ENCODE peak calls at places on chromosomes 13 and 19, in ten cellular contexts. One of them, this sample, is unnamed.

GRCh38 chr13:76148926-76149325 is 512.8 kb downstream of the LMO7 start:
- DNase-seq in WERI-Rb-1: no peak
- DNase-seq in right lobe of liver: no peak
- DNase-seq in endothelial cell: no peak
- DNase-seq in choroid plexus epithelial cell: peak; percentile 52
- DNase-seq in uterus: no peak
- DNase-seq in upper lobe of left lung: no peak
- DNase-seq in ascending aorta: no peak
- DNase-seq in kidney epithelial cell: peak; percentile 45
- DNase-seq in AG09319: peak; percentile 36
- DNase-seq in this sample: no peak

GRCh38 chr13:102376314-102376713 is 25.5 kb downstream of the FGF14 start:
- DNase-seq in uterus: no peak
- DNase-seq in kidney epithelial cell: no peak
- DNase-seq in WERI-Rb-1: no peak
- DNase-seq in ascending aorta: no peak
- DNase-seq in endothelial cell: no peak
- DNase-seq in choroid plexus epithelial cell: no peak
- DNase-seq in upper lobe of left lung: no peak
- DNase-seq in right lobe of liver: no peak
- DNase-seq in AG09319: no peak
- DNase-seq in this sample: no peak

GRCh38 chr19:51125421-51126075 is 842 bp downstream of the SIGLEC9 start:
- DNase-seq in AG09319: no peak
- DNase-seq in ascending aorta: no peak
- DNase-seq in WERI-Rb-1: no peak
- DNase-seq in endothelial cell: no peak
- DNase-seq in choroid plexus epithelial cell: no peak
- DNase-seq in upper lobe of left lung: peak; percentile 17
- DNase-seq in kidney epithelial cell: no peak
- DNase-seq in uterus: no peak
- DNase-seq in right lobe of liver: peak; percentile 45
- DNase-seq in this sample: no peak

GRCh38 chr13:33109801-33110200 is 93.6 kb downstream of the KL start:
- DNase-seq in endothelial cell: peak; percentile 54
- DNase-seq in right lobe of liver: no peak
- DNase-seq in ascending aorta: no peak
- DNase-seq in kidney epithelial cell: no peak
- DNase-seq in uterus: no peak
- DNase-seq in WERI-Rb-1: peak; percentile 19
- DNase-seq in upper lobe of left lung: no peak
- DNase-seq in AG09319: no peak
- DNase-seq in choroid plexus epithelial cell: no peak
- DNase-seq in this sample: peak; percentile 46

GRCh38 chr13:113732961-113733950 is 25.8 kb upstream of the TMEM255B start:
- DNase-seq in endothelial cell: no peak
- DNase-seq in kidney epithelial cell: no peak
- DNase-seq in WERI-Rb-1: no peak
- DNase-seq in upper lobe of left lung: no peak
- DNase-seq in AG09319: no peak
- DNase-seq in uterus: no peak
- DNase-seq in right lobe of liver: no peak
- DNase-seq in ascending aorta: no peak
- DNase-seq in choroid plexus epithelial cell: no peak
- DNase-seq in this sample: no peak

GRCh38 chr13:26992951-26993490 is 178.6 kb downstream of the USP12 start:
- DNase-seq in uterus: no peak
- DNase-seq in right lobe of liver: no peak
- DNase-seq in kidney epithelial cell: no peak
- DNase-seq in WERI-Rb-1: no peak
- DNase-seq in AG09319: no peak
- DNase-seq in endothelial cell: no peak
- DNase-seq in upper lobe of left lung: no peak
- DNase-seq in choroid plexus epithelial cell: no peak
- DNase-seq in ascending aorta: no peak
- DNase-seq in this sample: no peak

GRCh38 chr13:49220035-49220855 is at the start of gene MLNR:
- DNase-seq in uterus: no peak
- DNase-seq in ascending aorta: no peak
- DNase-seq in WERI-Rb-1: peak; percentile 14
- DNase-seq in endothelial cell: peak; percentile 41
- DNase-seq in kidney epithelial cell: no peak
- DNase-seq in right lobe of liver: no peak
- DNase-seq in AG09319: no peak
- DNase-seq in upper lobe of left lung: peak; percentile 38
- DNase-seq in choroid plexus epithelial cell: no peak
- DNase-seq in this sample: peak; percentile 71

GRCh38 chr13:97889803-97890202 is 63.7 kb upstream of the IPO5 start:
- DNase-seq in endothelial cell: no peak
- DNase-seq in uterus: no peak
- DNase-seq in choroid plexus epithelial cell: no peak
- DNase-seq in upper lobe of left lung: no peak
- DNase-seq in right lobe of liver: no peak
- DNase-seq in AG09319: no peak
- DNase-seq in kidney epithelial cell: no peak
- DNase-seq in ascending aorta: no peak
- DNase-seq in WERI-Rb-1: no peak
- DNase-seq in this sample: no peak

GRCh38 chr19:51026554-51026831 is at the start of gene KLK11:
- DNase-seq in right lobe of liver: no peak
- DNase-seq in choroid plexus epithelial cell: no peak
- DNase-seq in endothelial cell: no peak
- DNase-seq in uterus: no peak
- DNase-seq in kidney epithelial cell: no peak
- DNase-seq in AG09319: no peak
- DNase-seq in WERI-Rb-1: no peak
- DNase-seq in upper lobe of left lung: peak; percentile 30
- DNase-seq in ascending aorta: no peak
- DNase-seq in this sample: no peak

GRCh38 chr19:33419763-33420080 is 46.2 kb downstream of the CEBPG start:
- DNase-seq in choroid plexus epithelial cell: no peak
- DNase-seq in WERI-Rb-1: peak; percentile 29
- DNase-seq in endothelial cell: no peak
- DNase-seq in uterus: no peak
- DNase-seq in right lobe of liver: no peak
- DNase-seq in upper lobe of left lung: no peak
- DNase-seq in kidney epithelial cell: no peak
- DNase-seq in ascending aorta: no peak
- DNase-seq in AG09319: no peak
- DNase-seq in this sample: no peak

GRCh38 chr19:46696052-46696451 is 20.9 kb downstream of the PRKD2 start:
- DNase-seq in choroid plexus epithelial cell: no peak
- DNase-seq in ascending aorta: no peak
- DNase-seq in uterus: no peak
- DNase-seq in AG09319: no peak
- DNase-seq in endothelial cell: no peak
- DNase-seq in upper lobe of left lung: no peak
- DNase-seq in right lobe of liver: no peak
- DNase-seq in kidney epithelial cell: no peak
- DNase-seq in WERI-Rb-1: no peak
- DNase-seq in this sample: no peak

GRCh38 chr19:46471116-46471733 is at the start of gene PNMA8A:
- DNase-seq in WERI-Rb-1: peak; percentile 87
- DNase-seq in uterus: peak; percentile 68
- DNase-seq in kidney epithelial cell: no peak
- DNase-seq in upper lobe of left lung: no peak
- DNase-seq in AG09319: no peak
- DNase-seq in choroid plexus epithelial cell: peak; percentile 77
- DNase-seq in right lobe of liver: no peak
- DNase-seq in ascending aorta: peak; percentile 55
- DNase-seq in endothelial cell: peak; percentile 75
- DNase-seq in this sample: peak; percentile 48

GRCh38 chr19:34501339-34502320 is 20.1 kb downstream of the WTIP start:
- DNase-seq in upper lobe of left lung: peak; percentile 94
- DNase-seq in WERI-Rb-1: peak; percentile 95
- DNase-seq in endothelial cell: peak; percentile 100
- DNase-seq in uterus: peak; percentile 91
- DNase-seq in right lobe of liver: peak; percentile 93
- DNase-seq in ascending aorta: peak; percentile 82
- DNase-seq in AG09319: peak; percentile 72
- DNase-seq in choroid plexus epithelial cell: peak; percentile 95
- DNase-seq in kidney epithelial cell: peak; percentile 62
- DNase-seq in this sample: peak; percentile 95

GRCh38 chr13:62014299-62014698 is 598.6 kb upstream of the PCDH20 start:
- DNase-seq in AG09319: no peak
- DNase-seq in choroid plexus epithelial cell: peak; percentile 40
- DNase-seq in ascending aorta: no peak
- DNase-seq in uterus: no peak
- DNase-seq in upper lobe of left lung: no peak
- DNase-seq in endothelial cell: no peak
- DNase-seq in kidney epithelial cell: no peak
- DNase-seq in WERI-Rb-1: no peak
- DNase-seq in right lobe of liver: no peak
- DNase-seq in this sample: no peak

GRCh38 chr19:55699221-55699620 is 24.2 kb downstream of the EPN1 start:
- DNase-seq in upper lobe of left lung: no peak
- DNase-seq in ascending aorta: no peak
- DNase-seq in WERI-Rb-1: no peak
- DNase-seq in choroid plexus epithelial cell: no peak
- DNase-seq in right lobe of liver: no peak
- DNase-seq in endothelial cell: no peak
- DNase-seq in kidney epithelial cell: no peak
- DNase-seq in uterus: no peak
- DNase-seq in AG09319: no peak
- DNase-seq in this sample: no peak

GRCh38 chr19:661427-662196 is 1.4 kb downstream of the RNF126 start:
- DNase-seq in ascending aorta: no peak
- DNase-seq in WERI-Rb-1: no peak
- DNase-seq in uterus: no peak
- DNase-seq in endothelial cell: no peak
- DNase-seq in AG09319: no peak
- DNase-seq in upper lobe of left lung: peak; percentile 51
- DNase-seq in choroid plexus epithelial cell: peak; percentile 32
- DNase-seq in right lobe of liver: no peak
- DNase-seq in kidney epithelial cell: no peak
- DNase-seq in this sample: peak; percentile 91

GRCh38 chr19:32372726-32373613 is 27.6 kb downstream of the ZNF507 start:
- DNase-seq in AG09319: no peak
- DNase-seq in right lobe of liver: no peak
- DNase-seq in WERI-Rb-1: no peak
- DNase-seq in upper lobe of left lung: no peak
- DNase-seq in uterus: no peak
- DNase-seq in endothelial cell: no peak
- DNase-seq in ascending aorta: no peak
- DNase-seq in kidney epithelial cell: no peak
- DNase-seq in choroid plexus epithelial cell: no peak
- DNase-seq in this sample: no peak

GRCh38 chr19:5864013-5864720 is 6.2 kb downstream of the FUT5 start:
- DNase-seq in right lobe of liver: no peak
- DNase-seq in endothelial cell: no peak
- DNase-seq in uterus: no peak
- DNase-seq in AG09319: no peak
- DNase-seq in choroid plexus epithelial cell: no peak
- DNase-seq in WERI-Rb-1: no peak
- DNase-seq in kidney epithelial cell: no peak
- DNase-seq in upper lobe of left lung: no peak
- DNase-seq in ascending aorta: no peak
- DNase-seq in this sample: no peak

GRCh38 chr19:5865772-5866171 is 4.6 kb downstream of the FUT5 start:
- DNase-seq in upper lobe of left lung: no peak
- DNase-seq in kidney epithelial cell: no peak
- DNase-seq in choroid plexus epithelial cell: no peak
- DNase-seq in AG09319: no peak
- DNase-seq in endothelial cell: no peak
- DNase-seq in ascending aorta: no peak
- DNase-seq in right lobe of liver: no peak
- DNase-seq in uterus: no peak
- DNase-seq in WERI-Rb-1: no peak
- DNase-seq in this sample: no peak

GRCh38 chr19:5867201-5868136 is 2.9 kb downstream of the FUT5 start:
- DNase-seq in AG09319: no peak
- DNase-seq in upper lobe of left lung: no peak
- DNase-seq in right lobe of liver: no peak
- DNase-seq in choroid plexus epithelial cell: no peak
- DNase-seq in endothelial cell: no peak
- DNase-seq in ascending aorta: no peak
- DNase-seq in WERI-Rb-1: no peak
- DNase-seq in kidney epithelial cell: no peak
- DNase-seq in uterus: no peak
- DNase-seq in this sample: no peak

GRCh38 chr19:5863030-5863665 is 7.2 kb downstream of the FUT5 start:
- DNase-seq in AG09319: no peak
- DNase-seq in right lobe of liver: no peak
- DNase-seq in ascending aorta: no peak
- DNase-seq in endothelial cell: no peak
- DNase-seq in uterus: no peak
- DNase-seq in kidney epithelial cell: no peak
- DNase-seq in WERI-Rb-1: no peak
- DNase-seq in upper lobe of left lung: no peak
- DNase-seq in choroid plexus epithelial cell: no peak
- DNase-seq in this sample: no peak

GRCh38 chr19:5864725-5865486 is 5.4 kb downstream of the FUT5 start:
- DNase-seq in kidney epithelial cell: no peak
- DNase-seq in right lobe of liver: no peak
- DNase-seq in endothelial cell: no peak
- DNase-seq in WERI-Rb-1: no peak
- DNase-seq in upper lobe of left lung: no peak
- DNase-seq in uterus: no peak
- DNase-seq in choroid plexus epithelial cell: no peak
- DNase-seq in AG09319: no peak
- DNase-seq in ascending aorta: no peak
- DNase-seq in this sample: no peak
- TF ChIP-seq CTCF in kidney epithelial cell: peak; percentile 10
- TF ChIP-seq CTCF in right lobe of liver: no peak
- TF ChIP-seq CTCF in endothelial cell: peak; percentile 48
- TF ChIP-seq CTCF in WERI-Rb-1: peak; percentile 14
- TF ChIP-seq CTCF in upper lobe of left lung: peak; percentile 21
- TF ChIP-seq CTCF in uterus: no peak
- TF ChIP-seq CTCF in choroid plexus epithelial cell: peak; percentile 32
- TF ChIP-seq CTCF in AG09319: no peak
- TF ChIP-seq CTCF in ascending aorta: no peak
- TF ChIP-seq CTCF in this sample: no peak

GRCh38 chr13:80363890-80364503 is 23.1 kb upstream of the SPRY2 start:
- DNase-seq in kidney epithelial cell: no peak
- DNase-seq in right lobe of liver: no peak
- DNase-seq in endothelial cell: no peak
- DNase-seq in choroid plexus epithelial cell: peak; percentile 61
- DNase-seq in WERI-Rb-1: no peak
- DNase-seq in AG09319: no peak
- DNase-seq in uterus: no peak
- DNase-seq in upper lobe of left lung: no peak
- DNase-seq in ascending aorta: no peak
- DNase-seq in this sample: no peak
- TF ChIP-seq CTCF in kidney epithelial cell: peak; percentile 77
- TF ChIP-seq CTCF in right lobe of liver: peak; percentile 85
- TF ChIP-seq CTCF in endothelial cell: peak; percentile 76
- TF ChIP-seq CTCF in choroid plexus epithelial cell: peak; percentile 85
- TF ChIP-seq CTCF in WERI-Rb-1: peak; percentile 25
- TF ChIP-seq CTCF in AG09319: peak; percentile 79
- TF ChIP-seq CTCF in uterus: peak; percentile 62
- TF ChIP-seq CTCF in upper lobe of left lung: peak; percentile 54
- TF ChIP-seq CTCF in ascending aorta: peak; percentile 71
- TF ChIP-seq CTCF in this sample: peak; percentile 23

GRCh38 chr19:14405758-14406644 is 13.1 kb downstream of the DDX39A start:
- DNase-seq in ascending aorta: peak; percentile 31
- DNase-seq in uterus: peak; percentile 78
- DNase-seq in AG09319: peak; percentile 44
- DNase-seq in WERI-Rb-1: peak; percentile 90
- DNase-seq in right lobe of liver: peak; percentile 81
- DNase-seq in choroid plexus epithelial cell: peak; percentile 96
- DNase-seq in endothelial cell: peak; percentile 99
- DNase-seq in kidney epithelial cell: no peak
- DNase-seq in upper lobe of left lung: peak; percentile 87
- DNase-seq in this sample: peak; percentile 98
- TF ChIP-seq CTCF in ascending aorta: peak; percentile 90
- TF ChIP-seq CTCF in uterus: peak; percentile 92
- TF ChIP-seq CTCF in AG09319: peak; percentile 61
- TF ChIP-seq CTCF in WERI-Rb-1: peak; percentile 89
- TF ChIP-seq CTCF in right lobe of liver: peak; percentile 90
- TF ChIP-seq CTCF in choroid plexus epithelial cell: peak; percentile 76
- TF ChIP-seq CTCF in endothelial cell: peak; percentile 98
- TF ChIP-seq CTCF in kidney epithelial cell: peak; percentile 79
- TF ChIP-seq CTCF in upper lobe of left lung: peak; percentile 98
- TF ChIP-seq CTCF in this sample: peak; percentile 81

GRCh38 chr19:3576696-3577443 is 4.1 kb downstream of the HMG20B start:
- DNase-seq in upper lobe of left lung: no peak
- DNase-seq in right lobe of liver: peak; percentile 49
- DNase-seq in choroid plexus epithelial cell: peak; percentile 69
- DNase-seq in ascending aorta: no peak
- DNase-seq in kidney epithelial cell: no peak
- DNase-seq in endothelial cell: peak; percentile 42
- DNase-seq in uterus: peak; percentile 46
- DNase-seq in WERI-Rb-1: no peak
- DNase-seq in AG09319: no peak
- DNase-seq in this sample: peak; percentile 44
- TF ChIP-seq CTCF in upper lobe of left lung: no peak
- TF ChIP-seq CTCF in right lobe of liver: no peak
- TF ChIP-seq CTCF in choroid plexus epithelial cell: no peak
- TF ChIP-seq CTCF in ascending aorta: no peak
- TF ChIP-seq CTCF in kidney epithelial cell: no peak
- TF ChIP-seq CTCF in endothelial cell: no peak
- TF ChIP-seq CTCF in uterus: no peak
- TF ChIP-seq CTCF in WERI-Rb-1: no peak
- TF ChIP-seq CTCF in AG09319: no peak
- TF ChIP-seq CTCF in this sample: no peak